ENCODE peak calls at places on chromosome 14, in four cellular contexts. One of them, this sample, is unnamed.
A peak's percentile ranks its signal among the peaks of the same experiment; 100 is the strongest.

GRCh38 chr14:105301103-105301914 is 508 bp upstream of the BRF1 start:
- DNase-seq in HT-29: peak; percentile 94
- DNase-seq in NCI-H1105 treated with DMSO at 0.1 percent for 48 hours: peak; percentile 91
- DNase-seq in HEK293T: peak; percentile 99
- DNase-seq in this sample: peak; percentile 97

GRCh38 chr14:103770902-103771301 is 55.3 kb downstream of the ZFYVE21 start:
- DNase-seq in HT-29: no peak
- DNase-seq in NCI-H1105 treated with DMSO at 0.1 percent for 48 hours: no peak
- DNase-seq in HEK293T: no peak
- DNase-seq in this sample: no peak

GRCh38 chr14:25516838-25517237 is 466.9 kb upstream of the STXBP6 start:
- DNase-seq in HT-29: peak; percentile 11
- DNase-seq in NCI-H1105 treated with DMSO at 0.1 percent for 48 hours: no peak
- DNase-seq in HEK293T: no peak
- DNase-seq in this sample: peak; percentile 40

GRCh38 chr14:34742509-34743115 is 28.2 kb upstream of the CFL2 start:
- DNase-seq in HT-29: no peak
- DNase-seq in NCI-H1105 treated with DMSO at 0.1 percent for 48 hours: no peak
- DNase-seq in HEK293T: no peak
- DNase-seq in this sample: no peak

GRCh38 chr14:103216399-103216798 is 93.1 kb downstream of the TNFAIP2 start:
- DNase-seq in HT-29: no peak
- DNase-seq in NCI-H1105 treated with DMSO at 0.1 percent for 48 hours: no peak
- DNase-seq in HEK293T: no peak
- DNase-seq in this sample: no peak

GRCh38 chr14:52553671-52554575 is 1.3 kb downstream of the GPR137C start:
- DNase-seq in HT-29: peak; percentile 77
- DNase-seq in NCI-H1105 treated with DMSO at 0.1 percent for 48 hours: peak; percentile 88
- DNase-seq in HEK293T: peak; percentile 74
- DNase-seq in this sample: peak; percentile 77

GRCh38 chr14:84343637-84344036 is 1186.3 kb upstream of the FLRT2 start:
- DNase-seq in HT-29: no peak
- DNase-seq in NCI-H1105 treated with DMSO at 0.1 percent for 48 hours: no peak
- DNase-seq in HEK293T: no peak
- DNase-seq in this sample: no peak

GRCh38 chr14:33938131-33938949 is 12.5 kb downstream of the EGLN3 start:
- DNase-seq in HT-29: peak; percentile 65
- DNase-seq in NCI-H1105 treated with DMSO at 0.1 percent for 48 hours: peak; percentile 86
- DNase-seq in HEK293T: peak; percentile 64
- DNase-seq in this sample: peak; percentile 78

GRCh38 chr14:31270196-31270772 is 62.7 kb upstream of the HECTD1 start:
- DNase-seq in HT-29: no peak
- DNase-seq in NCI-H1105 treated with DMSO at 0.1 percent for 48 hours: no peak
- DNase-seq in HEK293T: no peak
- DNase-seq in this sample: no peak

GRCh38 chr14:23141706-23142467 is 22.8 kb upstream of the CEBPE start:
- DNase-seq in HT-29: no peak
- DNase-seq in NCI-H1105 treated with DMSO at 0.1 percent for 48 hours: no peak
- DNase-seq in HEK293T: no peak
- DNase-seq in this sample: no peak

GRCh38 chr14:61281186-61281676 is at the start of gene TMEM30B:
- DNase-seq in HT-29: peak; percentile 85
- DNase-seq in NCI-H1105 treated with DMSO at 0.1 percent for 48 hours: peak; percentile 92
- DNase-seq in HEK293T: no peak
- DNase-seq in this sample: no peak

GRCh38 chr14:96053600-96054381 is 14.6 kb downstream of the C14orf132 start:
- DNase-seq in HT-29: no peak
- DNase-seq in NCI-H1105 treated with DMSO at 0.1 percent for 48 hours: no peak
- DNase-seq in HEK293T: no peak
- DNase-seq in this sample: peak; percentile 90

GRCh38 chr14:89226789-89227489 is 190.1 kb downstream of the FOXN3 start:
- DNase-seq in HT-29: no peak
- DNase-seq in NCI-H1105 treated with DMSO at 0.1 percent for 48 hours: no peak
- DNase-seq in HEK293T: no peak
- DNase-seq in this sample: no peak

GRCh38 chr14:74820288-74820687 is 55.7 kb downstream of the PROX2 start:
- DNase-seq in HT-29: no peak
- DNase-seq in NCI-H1105 treated with DMSO at 0.1 percent for 48 hours: no peak
- DNase-seq in HEK293T: no peak
- DNase-seq in this sample: no peak